ENCODE peak calls at places on chromosomes 12 and 14, in six cellular contexts. X is adipocyte; F is GM23338; Y is kidney; L is central memory CD8-positive, alpha-beta T cell; A is NCI-H1694 treated with DMSO at 0.1 percent for 48 hours. O is an unnamed sample.

GRCh38 chr14:91371011-91371989 is 46.3 kb downstream of the CCDC88C start:
- DNase-seq in Y (no peak), F (no peak), X (no peak), L (no peak), A (no peak), O (no peak)

GRCh38 chr12:75503866-75504265 is 7.5 kb downstream of the KRR1 start:
- DNase-seq in A (no peak), F (no peak), Y (no peak), L (no peak), X (no peak), O (no peak)

GRCh38 chr12:81021834-81022233 is 56.0 kb upstream of the ACSS3 start:
- DNase-seq in L (no peak), Y (no peak), F (no peak), X (no peak), A (no peak), O (no peak)

GRCh38 chr14:103686831-103687485 is 28.3 kb downstream of the XRCC3 start:
- DNase-seq in L (no peak), Y (peak), F (no peak), A (no peak), X (no peak), O (no peak)

GRCh38 chr12:24172773-24173447 is 223.4 kb upstream of the SOX5 start:
- DNase-seq in L (no peak), X (no peak), Y (no peak), A (no peak), F (no peak), O (no peak)

GRCh38 chr14:104458845-104459244 is 120.7 kb upstream of the C14orf180 start:
- DNase-seq in L (no peak), X (no peak), Y (no peak), A (no peak), F (no peak), O (no peak)

GRCh38 chr14:104874571-104875411 is 9.7 kb downstream of the CEP170B start:
- DNase-seq in A (no peak), X (no peak), L (no peak), Y (peak), F (no peak), O (no peak)

GRCh38 chr12:119115296-119115905 is 63.3 kb upstream of the HSPB8 start:
- DNase-seq in A (peak), L (no peak), F (peak), Y (no peak), X (peak), O (peak)

GRCh38 chr12:78928200-78929074 is 63.9 kb downstream of the SYT1 start:
- DNase-seq in X (no peak), L (no peak), A (no peak), F (no peak), Y (no peak), O (no peak)

GRCh38 chr14:62347658-62348057 is 585.4 kb downstream of the SNAPC1 start:
- DNase-seq in Y (no peak), F (no peak), A (no peak), X (no peak), L (no peak), O (no peak)

GRCh38 chr14:68449565-68450295 is 343.1 kb downstream of the ZFP36L1 start:
- DNase-seq in Y (no peak), L (no peak), X (no peak), A (no peak), F (peak), O (peak)

GRCh38 chr12:55652352-55652751 is 15.7 kb downstream of the OR10P1 start:
- DNase-seq in L (no peak), Y (no peak), X (no peak), F (no peak), A (no peak), O (no peak)

GRCh38 chr14:88380405-88380804 is 5.1 kb upstream of the SPATA7 start:
- DNase-seq in Y (no peak), A (peak), X (peak), L (no peak), F (peak), O (no peak)

GRCh38 chr14:76405627-76406026 is 29.7 kb downstream of the ESRRB start:
- DNase-seq in A (no peak), L (no peak), Y (no peak), X (no peak), F (no peak), O (no peak)

GRCh38 chr12:89525002-89525823 is 617 bp upstream of the GALNT4 start:
- DNase-seq in F (peak), A (no peak), X (peak), Y (peak), L (peak), O (peak)

GRCh38 chr12:96420255-96420930 is 20.2 kb upstream of the CDK17 start:
- DNase-seq in L (no peak), X (no peak), A (no peak), F (no peak), Y (no peak), O (no peak)

GRCh38 chr14:51317373-51317772 is 77.3 kb downstream of the TMX1 start:
- DNase-seq in L (no peak), F (no peak), X (peak), Y (no peak), A (no peak), O (no peak)

GRCh38 chr12:89573081-89573810 is 47.4 kb upstream of the POC1B start:
- DNase-seq in A (no peak), F (no peak), X (peak), Y (no peak), L (no peak), O (no peak)

GRCh38 chr12:39157696-39158342 is 252.4 kb upstream of the CPNE8 start:
- DNase-seq in X (no peak), F (no peak), Y (no peak), A (no peak), L (no peak), O (no peak)

GRCh38 chr14:93531644-93532043 is 100.9 kb downstream of the UNC79 start:
- DNase-seq in A (no peak), X (no peak), F (no peak), L (no peak), Y (no peak), O (no peak)

GRCh38 chr12:32615441-32615840 is 63.7 kb upstream of the DNM1L start:
- DNase-seq in L (no peak), Y (no peak), F (no peak), X (no peak), A (no peak), O (no peak)

GRCh38 chr14:30450620-30451019 is 108.3 kb upstream of the G2E3 start:
- DNase-seq in F (no peak), Y (no peak), A (no peak), L (no peak), X (peak), O (no peak)

GRCh38 chr12:27176765-27177164 is 67.3 kb upstream of the STK38L start:
- DNase-seq in X (peak), A (no peak), L (no peak), Y (no peak), F (no peak), O (no peak)

GRCh38 chr12:19971881-19972280 is 396.5 kb upstream of the PDE3A start:
- DNase-seq in A (no peak), F (no peak), L (no peak), Y (no peak), X (no peak), O (peak)

GRCh38 chr14:99909500-99910064 is 116.4 kb downstream of the EML1 start:
- DNase-seq in F (no peak), A (no peak), X (no peak), Y (no peak), L (no peak), O (peak)

GRCh38 chr12:90036641-90037040 is 328.0 kb upstream of the ATP2B1 start:
- DNase-seq in A (no peak), L (no peak), X (no peak), Y (no peak), F (no peak), O (no peak)

O was measured in mesendoderm.